ENCODE peak calls at places on chromosomes 5 and 9, in four cellular contexts. W, N, I and Y are unnamed samples.

GRCh38 chr9:98191615-98192502 is 578 bp downstream of the CORO2A start:
- DNase-seq in I (no peak), N (no peak), W (no peak), Y (peak)

GRCh38 chr5:58156354-58156753 is 303.5 kb downstream of the PLK2 start:
- DNase-seq in N (no peak), W (peak), I (peak), Y (peak)

GRCh38 chr5:3333836-3334235 is 261.8 kb upstream of the IRX1 start:
- DNase-seq in W (no peak), N (no peak), I (no peak), Y (no peak)

GRCh38 chr9:125784286-125785049 is 37.3 kb downstream of the PBX3 start:
- DNase-seq in W (no peak), N (no peak), I (peak), Y (no peak)

GRCh38 chr5:40955313-40955712 is 46.0 kb downstream of the C7 start:
- DNase-seq in I (no peak), W (no peak), N (no peak), Y (no peak)

GRCh38 chr5:128121679-128122078 is 38.1 kb downstream of the SLC12A2 start:
- DNase-seq in N (peak), W (no peak), I (no peak), Y (no peak)

GRCh38 chr5:113575074-113575473 is 61.6 kb downstream of the YTHDC2 start:
- DNase-seq in W (no peak), I (no peak), N (no peak), Y (no peak)

GRCh38 chr5:538801-539468 is 14.7 kb upstream of the SLC9A3 start:
- DNase-seq in I (no peak), N (no peak), W (no peak), Y (no peak)

GRCh38 chr9:135910757-135911156 is 3.4 kb upstream of the CAMSAP1 start:
- DNase-seq in W (no peak), I (no peak), N (no peak), Y (no peak)

GRCh38 chr9:131887680-131888079 is 147.8 kb upstream of the RAPGEF1 start:
- DNase-seq in N (no peak), W (no peak), I (no peak), Y (no peak)

GRCh38 chr5:69367697-69368279 is 1.5 kb downstream of the AK6 start:
- DNase-seq in N (no peak), I (no peak), W (no peak), Y (no peak)

GRCh38 chr9:7083192-7083591 is 325.4 kb downstream of the KDM4C start:
- DNase-seq in W (no peak), I (no peak), N (no peak), Y (no peak)

GRCh38 chr5:180315762-180316212 is 23.9 kb upstream of the MAPK9 start:
- DNase-seq in I (peak), N (peak), W (peak), Y (peak)